ENCODE peak calls at places on chromosome 6, in nine cellular contexts. D is suprapubic skin, S is IMR-90, M is ovary, P is adrenal gland, Z is body of pancreas, E is Peyer's patch, R is prostate gland, U is uterus. L is an unnamed sample. For H3K36me3, the result is how much of the 10 kb centered on the place peaks cover.

GRCh38 chr6:44668976-44669934 is 281.7 kb downstream of the CDC5L start:
- DNase-seq in D (no peak), S (no peak), M (no peak), P (no peak), Z (no peak), E (no peak), R (no peak), U (no peak), L (no peak)

GRCh38 chr6:1865585-1865984 is 255.9 kb downstream of the FOXC1 start:
- DNase-seq in D (no peak), S (no peak), M (no peak), P (no peak), Z (no peak), E (no peak), R (no peak), U (no peak), L (no peak)

GRCh38 chr6:150747155-150747554 is 118.3 kb upstream of the MTHFD1L start:
- DNase-seq in D (no peak), S (no peak), M (no peak), P (no peak), Z (no peak), E (no peak), R (no peak), U (no peak), L (no peak)

GRCh38 chr6:18506387-18507017 is 119.4 kb downstream of the RNF144B start:
- DNase-seq in D (no peak), S (peak), M (no peak), P (no peak), Z (no peak), E (no peak), R (no peak), U (no peak), L (no peak)

GRCh38 chr6:48048460-48049146 is 62.4 kb downstream of the PTCHD4 start:
- DNase-seq in D (no peak), S (no peak), M (no peak), P (no peak), Z (no peak), E (no peak), R (no peak), U (no peak), L (no peak)

GRCh38 chr6:134352786-134353480 is 35.0 kb upstream of the SGK1 start:
- DNase-seq in D (no peak), S (peak), M (no peak), P (no peak), Z (no peak), E (no peak), R (no peak), U (no peak), L (no peak)

GRCh38 chr6:47288245-47289090 is 21.2 kb downstream of the TNFRSF21 start:
- DNase-seq in D (no peak), S (no peak), M (no peak), P (no peak), Z (no peak), E (no peak), R (no peak), U (no peak), L (no peak)

GRCh38 chr6:140857734-140858380 is 1274.9 kb upstream of the GJE1 start:
- DNase-seq in D (no peak), S (peak), M (no peak), P (no peak), Z (no peak), E (no peak), R (no peak), U (no peak), L (no peak)

GRCh38 chr6:110617057-110617456 is 140.6 kb upstream of the SLC22A16 start:
- DNase-seq in D (no peak), S (no peak), M (no peak), P (no peak), Z (no peak), E (no peak), R (no peak), U (no peak), L (no peak)

GRCh38 chr6:40948598-40948997 is 90.4 kb downstream of the UNC5CL start:
- DNase-seq in D (no peak), S (peak), M (no peak), P (no peak), Z (no peak), E (no peak), R (no peak), U (no peak), L (no peak)

GRCh38 chr6:7401103-7401502 is 11.5 kb downstream of the RIOK1 start:
- DNase-seq in D (no peak), S (peak), M (no peak), P (no peak), Z (no peak), E (no peak), R (no peak), U (no peak), L (no peak)

GRCh38 chr6:99282479-99283062 is 66.9 kb downstream of the FAXC start:
- DNase-seq in D (no peak), S (peak), M (no peak), P (no peak), Z (no peak), E (no peak), R (no peak), U (no peak), L (no peak)

GRCh38 chr6:138869343-138869742 is 73.5 kb downstream of the ECT2L start:
- DNase-seq in D (no peak), S (no peak), M (no peak), P (no peak), Z (no peak), E (no peak), R (no peak), U (peak), L (peak)

GRCh38 chr6:39925931-39926290 is 8.4 kb downstream of the MOCS1 start:
- DNase-seq in D (no peak), S (no peak), M (no peak), P (no peak), Z (no peak), E (no peak), R (no peak), U (no peak), L (no peak)

GRCh38 chr6:24455061-24455460 is 34.3 kb downstream of the GPLD1 start:
- DNase-seq in D (no peak), S (no peak), M (no peak), P (no peak), Z (no peak), E (no peak), R (no peak), U (no peak), L (no peak)

GRCh38 chr6:168916576-168917207 is 337.0 kb downstream of the THBS2 start:
- DNase-seq in D (no peak), S (no peak), M (peak), P (no peak), Z (no peak), E (no peak), R (no peak), U (no peak), L (no peak)

GRCh38 chr6:130424704-130425103 is 58.9 kb downstream of the TMEM200A start:
- DNase-seq in D (no peak), S (no peak), M (no peak), P (no peak), Z (no peak), E (no peak), R (no peak), U (no peak), L (no peak)

GRCh38 chr6:170178561-170179477 is 112.1 kb downstream of the DLL1 start:
- DNase-seq in D (peak), S (peak), M (no peak), P (no peak), Z (peak), E (peak), R (peak), U (peak), L (no peak)

GRCh38 chr6:44254201-44254956 is 2.9 kb downstream of the SLC35B2 start:
- DNase-seq in D (no peak), S (no peak), M (no peak), P (no peak), Z (no peak), E (no peak), R (no peak), U (no peak), L (no peak)

GRCh38 chr6:149614352-149614751 is 34.2 kb downstream of the KATNA1 start:
- DNase-seq in D (no peak), S (peak), M (no peak), P (no peak), Z (no peak), E (no peak), R (no peak), U (no peak), L (no peak)

GRCh38 chr6:37668251-37668650 is 29.4 kb downstream of the MDGA1 start:
- DNase-seq in D (no peak), S (no peak), M (no peak), P (no peak), Z (no peak), E (no peak), R (no peak), U (no peak), L (no peak)

DNA sequence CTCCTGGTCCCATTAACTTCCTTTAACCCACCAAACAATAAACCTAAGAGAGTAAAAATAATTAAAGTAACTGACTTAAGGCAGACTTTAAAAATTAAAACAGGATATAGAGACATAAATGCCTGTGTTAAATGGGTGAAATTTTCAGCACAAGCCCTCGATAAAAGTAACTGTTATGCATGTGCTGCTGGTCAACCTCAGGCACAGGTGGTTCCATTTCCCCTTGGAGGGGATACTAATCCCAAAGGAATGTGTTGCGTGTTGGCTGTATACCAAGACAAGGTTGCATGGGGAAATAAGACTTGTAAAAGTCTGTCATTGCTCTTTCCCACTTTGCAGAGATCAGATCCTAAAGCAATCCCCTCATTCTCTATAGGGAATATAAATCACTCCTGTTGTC is 25.8 kb downstream of the HLA-A start:
- DNase-seq in D (no peak), S (peak), M (no peak), P (no peak), Z (peak), E (no peak), R (no peak), U (no peak), L (no peak)
- TF ChIP-seq POLR2A in D (no peak), S (no peak), M (no peak), P (no peak), Z (no peak), E (no peak), R (no peak), U (no peak), L (no peak)

GRCh38 chr6:166588691-166589333 is 2.3 kb upstream of the RAMACL start:
- DNase-seq in D (no peak), S (peak), M (no peak), P (no peak), Z (no peak), E (no peak), R (no peak), U (no peak), L (no peak)
- H3K27ac ChIP-seq in D (no peak), S (no peak), M (no peak), P (no peak), Z (no peak), E (peak), R (no peak), U (no peak), L (no peak)

GRCh38 chr6:3109755-3110154 is 8.8 kb upstream of the BPHL start:
- DNase-seq in D (no peak), S (no peak), M (no peak), P (no peak), Z (no peak), E (no peak), R (no peak), U (no peak), L (no peak)
- H3K36me3 ChIP-seq in D (half or more), S (half or more), M (under half), P (under half), Z (under half), E (under half), R (under half), U (under half), L (half or more)

GRCh38 chr6:89146748-89147715 is 1.2 kb downstream of the PM20D2 start:
- DNase-seq in D (no peak), S (peak), M (no peak), P (no peak), Z (peak), E (no peak), R (peak), U (no peak), L (no peak)
- TF ChIP-seq POLR2A in D (no peak), S (no peak), M (no peak), P (no peak), Z (no peak), E (no peak), R (no peak), U (no peak), L (no peak)

GRCh38 chr6:121776054-121776453 is 340.6 kb downstream of the GJA1 start:
- DNase-seq in D (no peak), S (no peak), M (no peak), P (no peak), Z (no peak), E (no peak), R (no peak), U (no peak), L (no peak)

DNA sequence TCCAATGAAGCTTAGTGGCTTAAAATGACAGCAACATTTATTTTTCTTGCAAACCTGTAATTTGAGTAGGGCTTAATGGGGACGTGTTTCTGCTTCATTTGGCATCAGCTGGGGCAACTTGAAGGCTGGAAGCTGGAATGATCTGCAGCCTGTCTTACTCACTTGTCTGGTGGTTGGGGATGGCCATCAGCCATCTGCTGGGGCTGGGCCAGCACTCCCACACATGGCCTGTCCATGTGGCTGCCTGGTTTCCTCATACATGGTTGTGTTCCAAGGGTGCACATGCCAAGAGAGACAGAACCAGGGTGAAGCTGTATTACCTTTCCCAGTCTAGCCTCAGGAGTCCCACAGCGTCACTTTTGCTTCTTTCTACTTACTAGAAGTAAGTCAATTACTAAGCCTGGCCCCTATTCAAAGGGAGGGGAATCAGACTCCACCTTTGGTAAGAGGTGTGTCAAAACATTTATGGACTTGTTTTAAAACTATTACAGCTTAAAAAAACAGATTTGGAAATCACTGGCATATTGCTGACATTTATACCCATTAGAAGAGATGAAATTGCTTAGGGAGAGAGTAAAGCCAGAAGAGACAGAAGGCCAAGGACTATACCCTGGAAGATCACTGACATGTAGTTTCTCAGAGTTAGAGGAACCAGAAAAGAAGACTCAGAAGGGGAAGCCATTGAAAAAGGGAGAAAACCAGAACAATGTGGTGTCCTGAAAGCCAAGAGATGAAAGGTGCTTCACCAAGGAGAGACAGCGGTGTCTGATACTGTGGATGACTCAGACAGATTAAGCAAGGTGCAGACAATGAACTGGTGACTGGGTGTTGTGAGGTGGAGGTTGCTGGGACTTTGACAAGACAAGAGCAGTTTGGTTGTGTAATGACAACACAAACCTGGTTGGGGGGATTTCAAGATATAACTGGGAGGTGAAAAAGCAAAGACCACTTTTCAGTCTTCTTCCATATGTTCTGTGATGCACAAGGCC is 345.2 kb downstream of the GJA1 start:
- DNase-seq in D (peak), S (peak), M (peak), P (peak), Z (peak), E (peak), R (peak), U (peak), L (peak)
- H3K27ac ChIP-seq in D (peak), S (peak), M (peak), P (peak), Z (no peak), E (no peak), R (peak), U (peak), L (peak)

GRCh38 chr6:152338335-152339125 is 298.6 kb downstream of the SYNE1 start:
- DNase-seq in D (no peak), S (peak), M (peak), P (peak), Z (peak), E (peak), R (no peak), U (peak), L (peak)
- H3K36me3 ChIP-seq in D (under half), S (under half), M (under half), P (under half), Z (under half), E (under half), R (under half), U (under half), L (half or more)

GRCh38 chr6:33008944-33009861 is at the start of gene HLA-DOA:
- DNase-seq in D (no peak), S (peak), M (no peak), P (no peak), Z (no peak), E (peak), R (no peak), U (no peak), L (no peak)
- TF ChIP-seq POLR2A in D (no peak), S (no peak), M (no peak), P (no peak), Z (peak), E (no peak), R (no peak), U (no peak), L (no peak)

GRCh38 chr6:115613488-115613887 is 447.2 kb downstream of the FRK start:
- DNase-seq in D (no peak), S (peak), M (no peak), P (no peak), Z (no peak), E (no peak), R (no peak), U (no peak), L (no peak)
- H3K27ac ChIP-seq in D (no peak), S (no peak), M (no peak), P (no peak), Z (no peak), E (no peak), R (no peak), U (no peak), L (no peak)

GRCh38 chr6:82211326-82211725 is 36.2 kb downstream of the IBTK start:
- DNase-seq in D (no peak), S (no peak), M (no peak), P (no peak), Z (no peak), E (no peak), R (no peak), U (no peak), L (no peak)
- H3K36me3 ChIP-seq in D (half or more), S (under half), M (under half), P (under half), Z (under half), E (under half), R (under half), U (under half), L (under half)

DNA sequence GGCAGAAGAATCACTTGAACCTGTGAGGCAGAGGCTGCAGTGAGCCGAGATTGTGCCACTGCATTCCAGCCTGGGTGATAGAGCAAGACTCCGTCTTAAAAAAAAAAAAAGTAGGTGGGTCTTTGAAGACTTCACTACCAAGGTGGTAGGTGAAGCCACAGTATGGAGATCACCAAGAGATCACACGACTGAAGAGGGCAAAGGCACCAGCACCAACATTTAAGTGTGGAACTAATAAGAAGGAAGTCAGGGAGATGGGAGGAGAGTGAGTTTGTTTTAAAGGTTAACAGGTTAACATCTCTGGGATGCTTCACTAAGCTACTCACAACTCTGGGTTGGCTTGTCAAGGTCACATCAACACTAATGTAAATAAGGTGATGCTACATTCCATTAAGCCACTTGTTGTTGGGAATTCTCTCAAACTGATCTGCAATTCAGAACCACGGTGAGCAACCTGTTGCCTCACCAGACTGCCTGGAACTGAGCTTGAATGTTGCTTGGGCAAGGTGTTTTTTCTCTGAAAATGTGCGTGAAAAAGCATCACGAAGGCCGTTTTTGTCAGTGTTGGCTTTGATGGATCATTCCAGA is 48.7 kb downstream of the KCTD20 start:
- DNase-seq in D (no peak), S (peak), M (no peak), P (no peak), Z (no peak), E (no peak), R (no peak), U (no peak), L (no peak)
- TF ChIP-seq POLR2A in D (no peak), S (no peak), M (no peak), P (no peak), Z (no peak), E (no peak), R (no peak), U (no peak), L (no peak)